ENCODE peak calls at places on chromosome 17, in nine cellular contexts. B, O, F, Z, L, Q, Y, G and I are unnamed samples.

GRCh38 chr17:66893382-66893781 is 58.5 kb downstream of the CACNG5 start:
- DNase-seq in B (no peak), O (no peak), F (no peak), Z (no peak), L (no peak), Q (no peak), Y (no peak), G (no peak), I (no peak)

GRCh38 chr17:49703557-49704277 is 4.0 kb downstream of the SLC35B1 start:
- DNase-seq in B (peak; percentile 17), O (no peak), F (peak; percentile 59), Z (peak; percentile 61), L (no peak), Q (no peak), Y (no peak), G (no peak), I (no peak)

GRCh38 chr17:7836596-7837374 is 2.8 kb downstream of the KDM6B start:
- DNase-seq in B (peak; percentile 92), O (peak; percentile 99), F (peak; percentile 99), Z (peak; percentile 83), L (peak; percentile 74), Q (peak; percentile 69), Y (peak; percentile 91), G (no peak), I (no peak)

GRCh38 chr17:66491213-66491612 is 188.8 kb downstream of the PRKCA start:
- DNase-seq in B (no peak), O (no peak), F (no peak), Z (no peak), L (no peak), Q (no peak), Y (no peak), G (no peak), I (no peak)

GRCh38 chr17:75404739-75405364 is 626 bp downstream of the GRB2 start:
- DNase-seq in B (no peak), O (peak; percentile 61), F (peak; percentile 74), Z (peak; percentile 43), L (no peak), Q (peak; percentile 35), Y (no peak), G (peak; percentile 20), I (no peak)

GRCh38 chr17:59607817-59608403 is 11.8 kb upstream of the CLTC start:
- DNase-seq in B (no peak), O (no peak), F (no peak), Z (peak; percentile 63), L (no peak), Q (no peak), Y (no peak), G (no peak), I (no peak)

GRCh38 chr17:40471856-40472732 is 28.8 kb downstream of the IGFBP4 start:
- DNase-seq in B (peak; percentile 71), O (no peak), F (peak; percentile 43), Z (no peak), L (no peak), Q (no peak), Y (no peak), G (no peak), I (no peak)

GRCh38 chr17:80105762-80106161 is 4.4 kb downstream of the GAA start:
- DNase-seq in B (no peak), O (peak; percentile 42), F (no peak), Z (no peak), L (no peak), Q (no peak), Y (no peak), G (no peak), I (no peak)

GRCh38 chr17:57758654-57759053 is 13.6 kb upstream of the CCDC182 start:
- DNase-seq in B (no peak), O (no peak), F (no peak), Z (no peak), L (no peak), Q (no peak), Y (no peak), G (no peak), I (no peak)

GRCh38 chr17:40090234-40091111 is 9.9 kb downstream of the NR1D1 start:
- DNase-seq in B (no peak), O (no peak), F (no peak), Z (no peak), L (no peak), Q (no peak), Y (no peak), G (no peak), I (no peak)

GRCh38 chr17:43384476-43384862 is 14.3 kb upstream of the ARL4D start:
- DNase-seq in B (no peak), O (no peak), F (no peak), Z (no peak), L (no peak), Q (no peak), Y (no peak), G (no peak), I (no peak)

GRCh38 chr17:81138500-81138899 is 26.8 kb upstream of the PVALEF start:
- DNase-seq in B (no peak), O (no peak), F (no peak), Z (no peak), L (no peak), Q (no peak), Y (no peak), G (no peak), I (no peak)

GRCh38 chr17:66755101-66755943 is 79.6 kb upstream of the CACNG5 start:
- DNase-seq in B (peak; percentile 45), O (no peak), F (no peak), Z (peak; percentile 80), L (no peak), Q (peak; percentile 42), Y (no peak), G (no peak), I (peak; percentile 18)

GRCh38 chr17:79901131-79901530 is 61.9 kb upstream of the CBX4 start:
- DNase-seq in B (no peak), O (no peak), F (no peak), Z (no peak), L (no peak), Q (no peak), Y (no peak), G (no peak), I (no peak)

DNA sequence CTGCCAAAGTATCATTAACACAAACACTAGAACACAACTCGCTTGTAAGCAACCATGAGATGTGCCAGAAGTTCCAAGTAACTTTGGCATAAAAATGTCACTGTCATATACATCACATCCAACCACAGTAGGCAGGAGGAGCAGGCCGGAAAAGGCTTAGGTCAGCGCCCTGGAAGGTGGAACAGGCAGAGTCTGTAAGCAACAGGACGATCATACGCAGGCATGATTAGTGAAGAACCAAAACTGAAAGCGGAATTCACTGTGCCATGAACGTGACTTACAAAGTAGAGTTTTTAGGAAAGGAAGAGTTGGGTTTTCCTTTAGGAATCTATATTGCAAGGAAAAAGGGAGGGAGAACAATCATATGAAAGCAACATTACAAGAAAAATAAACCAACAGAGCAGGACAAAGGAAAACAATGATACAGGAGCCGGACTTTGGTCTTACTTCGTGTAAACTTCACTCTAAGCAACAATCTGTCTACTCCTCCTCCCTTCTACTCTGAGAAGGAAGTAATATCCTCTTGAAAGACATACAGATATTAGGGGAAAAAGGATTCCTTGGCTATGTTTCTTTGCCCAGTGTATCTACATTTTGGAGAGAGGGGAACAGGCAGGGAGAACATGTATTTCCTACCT is 52.2 kb downstream of the YWHAE start:
- DNase-seq in B (no peak), O (no peak), F (peak; percentile 43), Z (no peak), L (no peak), Q (no peak), Y (no peak), G (no peak), I (no peak)
- H3K27ac ChIP-seq in B (no peak overlapping the region), O (no peak overlapping the region), F (no peak overlapping the region), Z (no peak overlapping the region), L (peak overlapping the region; percentile 49), Q (no peak overlapping the region), Y (no peak overlapping the region), G (no peak overlapping the region), I (peak overlapping the region; percentile 19)

DNA sequence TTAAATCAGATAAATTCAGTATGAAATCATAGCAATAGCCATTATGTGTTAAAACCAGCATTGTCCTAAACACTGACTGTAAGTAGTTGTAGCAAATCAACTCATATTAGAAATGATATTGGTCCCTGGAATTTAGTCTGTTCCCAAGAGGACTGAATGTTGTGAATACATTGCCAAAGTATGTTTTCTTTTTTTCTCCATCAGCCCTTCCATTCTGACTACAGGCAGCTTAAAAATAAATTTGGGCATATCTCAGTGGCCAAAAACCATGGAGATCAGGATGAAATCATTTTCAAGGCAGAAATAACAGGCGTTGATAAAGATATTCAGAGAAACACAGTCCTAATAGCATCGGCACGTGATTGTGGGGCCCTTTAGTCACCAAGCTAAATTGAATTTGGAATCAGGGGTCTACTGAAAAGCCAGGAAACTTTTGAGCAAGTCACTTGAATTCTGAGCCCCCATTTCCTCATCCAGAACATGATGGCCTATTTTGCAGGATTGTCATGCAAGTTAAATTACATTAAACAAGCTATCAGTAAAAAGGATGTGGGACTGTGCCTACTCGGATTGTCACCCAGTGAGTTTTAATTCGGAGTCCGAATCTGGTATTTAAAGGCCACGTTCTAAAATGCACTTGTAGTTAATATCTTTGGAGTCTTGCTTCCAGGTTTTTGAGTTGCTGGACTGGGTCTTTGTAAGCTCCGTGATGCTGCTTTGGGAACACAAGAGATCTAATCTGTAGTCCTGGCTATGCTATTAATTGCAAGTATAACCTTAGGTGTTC is 17.0 kb downstream of the HLF start:
- DNase-seq in B (no peak), O (no peak), F (no peak), Z (no peak), L (no peak), Q (no peak), Y (no peak), G (no peak), I (no peak)
- H3K27ac ChIP-seq in B (no peak overlapping the region), O (no peak overlapping the region), F (no peak overlapping the region), Z (no peak overlapping the region), L (peak overlapping the region; percentile 87), Q (no peak overlapping the region), Y (no peak overlapping the region), G (no peak overlapping the region), I (no peak overlapping the region)

GRCh38 chr17:64622931-64623654 is 39.0 kb downstream of the SMURF2 start:
- DNase-seq in B (peak; percentile 90), O (no peak), F (peak; percentile 91), Z (peak; percentile 96), L (no peak), Q (peak; percentile 85), Y (no peak), G (no peak), I (peak; percentile 26)
- H3K27ac ChIP-seq in B (peak overlapping the region; percentile 0), O (no peak overlapping the region), F (peak overlapping the region; percentile 74), Z (peak overlapping the region; percentile 44), L (no peak overlapping the region), Q (no peak overlapping the region), Y (no peak overlapping the region), G (no peak overlapping the region), I (peak overlapping the region; percentile 79)

GRCh38 chr17:34235389-34236028 is 19.6 kb upstream of the CCL2 start:
- DNase-seq in B (no peak), O (peak; percentile 50), F (no peak), Z (no peak), L (no peak), Q (no peak), Y (no peak), G (no peak), I (no peak)
- H3K27ac ChIP-seq in B (no peak overlapping the region), O (peak overlapping the region; percentile 24), F (no peak overlapping the region), Z (no peak overlapping the region), L (no peak overlapping the region), Q (no peak overlapping the region), Y (no peak overlapping the region), G (no peak overlapping the region), I (no peak overlapping the region)

DNA sequence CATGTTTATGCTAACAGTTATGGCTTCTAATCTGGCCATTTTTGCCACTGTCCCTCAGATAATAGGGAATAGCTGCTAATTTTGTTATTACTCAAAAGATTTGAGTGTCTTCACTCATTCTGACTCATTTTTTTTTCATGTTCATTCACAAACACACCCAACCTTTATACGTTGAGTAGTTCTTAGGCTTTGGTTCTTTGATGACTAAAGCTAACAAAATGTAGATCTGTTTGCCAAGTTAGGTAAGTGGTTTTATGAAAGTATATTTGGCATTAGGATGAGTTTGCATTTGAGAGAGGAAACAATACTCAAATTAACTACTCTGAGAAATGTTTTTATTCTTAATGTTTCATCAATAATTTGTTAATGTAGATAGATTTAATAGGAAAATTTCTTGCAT is 3.7 kb downstream of the MAP2K4 start:
- DNase-seq in B (peak; percentile 94), O (no peak), F (peak; percentile 26), Z (peak; percentile 96), L (no peak), Q (peak; percentile 80), Y (peak; percentile 3), G (no peak), I (peak; percentile 78)
- H3K27ac ChIP-seq in B (peak overlapping the region; percentile 39), O (no peak overlapping the region), F (no peak overlapping the region), Z (peak overlapping the region; percentile 79), L (no peak overlapping the region), Q (no peak overlapping the region), Y (no peak overlapping the region), G (no peak overlapping the region), I (peak overlapping the region; percentile 59)